ENCODE peak calls at places on chromosomes 12 and 14, in ten cellular contexts. X is mammary epithelial cell, A is epithelial cell of proximal tubule, N is GM13976, D is endothelial cell of umbilical vein, V is cardiac fibroblast, F is right atrium auricular region, K is cardiac muscle cell, Y is neural progenitor cell, I is H9. Z is an unnamed sample.

GRCh38 chr12:106301611-106302321 is 767 bp upstream of the TCP11L2 start:
- DNase-seq in X (peak), A (no peak), N (peak), D (peak), V (peak), F (peak), K (peak), Y (peak), I (peak), Z (peak)

GRCh38 chr14:23053426-23053825 is 3.9 kb downstream of the CDH24 start:
- DNase-seq in X (no peak), A (no peak), N (no peak), D (no peak), V (no peak), F (no peak), K (no peak), Y (no peak), I (no peak), Z (no peak)

GRCh38 chr12:1499351-1499750 is 95.0 kb downstream of the FBXL14 start:
- DNase-seq in X (no peak), A (no peak), N (no peak), D (no peak), V (no peak), F (no peak), K (no peak), Y (no peak), I (no peak), Z (no peak)

GRCh38 chr12:11958216-11959091 is 112.3 kb upstream of the BCL2L14 start:
- DNase-seq in X (peak), A (peak), N (peak), D (peak), V (peak), F (no peak), K (no peak), Y (no peak), I (no peak), Z (peak)

GRCh38 chr14:30194769-30195168 is 267.1 kb upstream of the PRKD1 start:
- DNase-seq in X (peak), A (no peak), N (no peak), D (no peak), V (peak), F (no peak), K (no peak), Y (no peak), I (no peak), Z (no peak)

GRCh38 chr14:31024577-31025334 is 693 bp upstream of the AP4S1 start:
- DNase-seq in X (peak), A (no peak), N (no peak), D (peak), V (peak), F (no peak), K (no peak), Y (no peak), I (no peak), Z (no peak)

GRCh38 chr12:131749618-131750315 is 38.9 kb downstream of the SFSWAP start:
- DNase-seq in X (no peak), A (no peak), N (no peak), D (no peak), V (no peak), F (no peak), K (no peak), Y (no peak), I (no peak), Z (no peak)

GRCh38 chr14:35158951-35159653 is 36.8 kb downstream of the PRORP start:
- DNase-seq in X (no peak), A (peak), N (no peak), D (peak), V (no peak), F (no peak), K (no peak), Y (peak), I (no peak), Z (no peak)

GRCh38 chr12:56079729-56080555 is at the start of gene ERBB3:
- DNase-seq in X (peak), A (no peak), N (peak), D (peak), V (peak), F (peak), K (peak), Y (peak), I (peak), Z (peak)

GRCh38 chr14:61337893-61338292 is 16.5 kb downstream of the PRKCH start:
- DNase-seq in X (no peak), A (no peak), N (no peak), D (peak), V (no peak), F (no peak), K (no peak), Y (no peak), I (no peak), Z (no peak)

GRCh38 chr12:129184066-129184695 is 330.9 kb downstream of the GLT1D1 start:
- DNase-seq in X (no peak), A (no peak), N (no peak), D (no peak), V (no peak), F (no peak), K (no peak), Y (no peak), I (no peak), Z (no peak)

GRCh38 chr12:115508990-115509389 is 768.5 kb downstream of the MED13L start:
- DNase-seq in X (no peak), A (no peak), N (no peak), D (no peak), V (no peak), F (no peak), K (no peak), Y (no peak), I (no peak), Z (no peak)

GRCh38 chr14:32109676-32110075 is 32.6 kb downstream of the ARHGAP5 start:
- DNase-seq in X (no peak), A (no peak), N (no peak), D (no peak), V (peak), F (no peak), K (no peak), Y (no peak), I (no peak), Z (no peak)

GRCh38 chr12:10716704-10717315 is 6.3 kb downstream of the YBX3 start:
- DNase-seq in X (peak), A (no peak), N (no peak), D (peak), V (peak), F (peak), K (no peak), Y (peak), I (peak), Z (no peak)

GRCh38 chr12:52305921-52306705 is 14.8 kb upstream of the KRT81 start:
- DNase-seq in X (no peak), A (no peak), N (no peak), D (no peak), V (no peak), F (no peak), K (no peak), Y (no peak), I (no peak), Z (no peak)

GRCh38 chr12:132393245-132393795 is 63.9 kb upstream of the GALNT9 start:
- DNase-seq in X (no peak), A (no peak), N (no peak), D (no peak), V (peak), F (no peak), K (no peak), Y (no peak), I (no peak), Z (no peak)

GRCh38 chr12:1104088-1104800 is 113.2 kb downstream of the ERC1 start:
- DNase-seq in X (no peak), A (no peak), N (no peak), D (no peak), V (no peak), F (no peak), K (no peak), Y (no peak), I (no peak), Z (no peak)

GRCh38 chr14:75401356-75401755 is 26.5 kb upstream of the JDP2 start:
- DNase-seq in X (no peak), A (no peak), N (no peak), D (peak), V (peak), F (peak), K (no peak), Y (peak), I (peak), Z (no peak)

GRCh38 chr14:84750763-84751554 is 779.0 kb upstream of the FLRT2 start:
- DNase-seq in X (peak), A (peak), N (no peak), D (peak), V (peak), F (no peak), K (no peak), Y (no peak), I (no peak), Z (no peak)

GRCh38 chr12:4114986-4115385 is 158.6 kb upstream of the CCND2 start:
- DNase-seq in X (no peak), A (no peak), N (no peak), D (no peak), V (no peak), F (no peak), K (no peak), Y (no peak), I (peak), Z (no peak)

GRCh38 chr14:66496188-66496807 is 10.1 kb downstream of the CCDC196 start:
- DNase-seq in X (peak), A (no peak), N (no peak), D (no peak), V (no peak), F (no peak), K (no peak), Y (no peak), I (no peak), Z (no peak)

GRCh38 chr14:22623047-22623446 is 21.1 kb downstream of the OR6J1 start:
- DNase-seq in X (no peak), A (no peak), N (no peak), D (peak), V (no peak), F (no peak), K (no peak), Y (no peak), I (no peak), Z (no peak)

GRCh38 chr14:103847954-103848719 is 762 bp upstream of the PPP1R13B start:
- DNase-seq in X (no peak), A (no peak), N (peak), D (no peak), V (no peak), F (no peak), K (peak), Y (peak), I (peak), Z (no peak)

GRCh38 chr12:69151254-69151751 is 88.1 kb upstream of the CPSF6 start:
- DNase-seq in X (no peak), A (no peak), N (no peak), D (no peak), V (peak), F (no peak), K (no peak), Y (no peak), I (no peak), Z (no peak)

GRCh38 chr12:95766356-95767019 is 24.1 kb downstream of the NTN4 start:
- DNase-seq in X (no peak), A (no peak), N (no peak), D (no peak), V (peak), F (no peak), K (no peak), Y (no peak), I (no peak), Z (no peak)

GRCh38 chr12:823043-823698 is 70.8 kb downstream of the WNK1 start:
- DNase-seq in X (no peak), A (no peak), N (peak), D (no peak), V (no peak), F (no peak), K (no peak), Y (no peak), I (no peak), Z (peak)

GRCh38 chr14:72961579-72962335 is 35.5 kb downstream of the DCAF4 start:
- DNase-seq in X (peak), A (no peak), N (no peak), D (no peak), V (peak), F (no peak), K (no peak), Y (no peak), I (no peak), Z (no peak)

GRCh38 chr14:58807271-58807670 is 169.5 kb downstream of the DACT1 start:
- DNase-seq in X (no peak), A (no peak), N (no peak), D (no peak), V (peak), F (no peak), K (no peak), Y (no peak), I (no peak), Z (no peak)

GRCh38 chr14:32702571-32702970 is 236.1 kb upstream of the NPAS3 start:
- DNase-seq in X (peak), A (no peak), N (no peak), D (peak), V (peak), F (peak), K (peak), Y (peak), I (peak), Z (peak)

DNA sequence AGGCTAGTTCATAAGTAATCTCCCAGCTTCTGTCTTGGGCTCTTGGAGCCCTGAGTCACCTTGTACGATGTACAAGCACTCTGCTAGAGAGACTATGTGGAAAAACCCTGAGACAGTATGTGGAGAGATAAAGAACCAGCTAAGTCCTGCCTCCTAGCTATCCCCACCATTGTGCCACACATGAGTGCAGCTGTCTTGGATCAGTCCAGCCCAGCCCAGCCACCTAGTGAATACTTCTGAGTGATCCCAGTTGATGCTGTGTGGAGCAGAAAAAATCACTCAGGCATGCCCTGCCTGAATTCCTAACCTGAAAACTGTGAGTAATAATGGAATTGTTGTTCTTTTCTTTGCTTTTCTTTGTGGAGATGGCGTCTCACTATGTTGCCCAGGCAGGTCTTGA is 5.1 kb upstream of the SERPINA6 start:
- DNase-seq in X (peak), A (peak), N (no peak), D (no peak), V (no peak), F (peak), K (no peak), Y (no peak), I (no peak), Z (no peak)
- TF ChIP-seq CTCF in X (no peak), A (peak), N (no peak), D (no peak), V (no peak), F (no peak), K (no peak), Y (no peak), I (no peak), Z (no peak)

GRCh38 chr12:63766498-63766897 is 13.2 kb upstream of the RXYLT1 start:
- DNase-seq in X (no peak), A (no peak), N (no peak), D (no peak), V (peak), F (no peak), K (no peak), Y (no peak), I (no peak), Z (no peak)
- TF ChIP-seq CTCF in X (peak), A (no peak), N (no peak), D (no peak), V (no peak), F (no peak), K (peak), Y (peak), I (peak), Z (no peak)

GRCh38 chr12:117231750-117232149 is 41.5 kb upstream of the FBXO21 start:
- DNase-seq in X (no peak), A (no peak), N (no peak), D (no peak), V (no peak), F (no peak), K (no peak), Y (no peak), I (no peak), Z (no peak)
- TF ChIP-seq CTCF in X (no peak), A (no peak), N (no peak), D (no peak), V (no peak), F (no peak), K (no peak), Y (peak), I (peak), Z (no peak)

DNA sequence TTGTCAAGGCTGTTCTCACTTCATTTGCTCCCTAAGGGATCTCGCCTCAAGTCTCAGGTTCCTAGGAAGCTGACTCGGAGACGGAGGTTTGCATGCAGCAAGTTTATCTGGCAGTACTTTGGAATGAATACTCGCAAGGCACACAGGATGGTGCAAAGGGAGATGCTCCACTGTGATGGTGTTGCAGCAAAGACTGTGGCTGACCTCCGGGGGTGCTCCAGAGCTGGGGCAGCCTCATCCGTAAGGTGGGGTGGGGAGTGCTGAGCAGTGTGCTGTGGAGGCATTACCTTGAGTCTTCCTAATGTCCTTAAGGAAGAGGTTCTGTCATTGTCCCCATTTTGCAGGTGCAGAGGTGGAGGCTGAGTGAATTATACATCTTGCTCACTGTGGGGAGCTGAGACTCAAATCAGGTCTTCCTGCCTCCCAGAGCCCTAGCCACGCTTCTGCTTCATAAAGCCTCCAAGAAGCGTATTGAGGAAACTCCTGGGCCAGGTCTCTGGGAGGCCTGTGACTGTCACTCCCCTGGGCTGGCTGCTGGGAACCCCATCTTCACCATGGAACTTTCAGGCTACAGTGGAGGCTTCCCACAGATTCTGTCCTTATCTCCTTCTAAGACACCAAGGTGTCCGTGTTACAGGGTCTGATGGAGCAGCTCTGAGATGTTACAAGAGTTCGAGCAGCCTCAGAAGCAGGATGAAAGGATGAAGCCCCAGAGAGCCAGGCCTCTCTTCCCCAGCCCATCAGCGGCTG is 39.5 kb downstream of the GALNT16 start:
- DNase-seq in X (no peak), A (no peak), N (no peak), D (no peak), V (no peak), F (no peak), K (no peak), Y (peak), I (peak), Z (no peak)
- TF ChIP-seq CTCF in X (peak), A (peak), N (no peak), D (peak), V (peak), F (no peak), K (peak), Y (peak), I (peak), Z (no peak)

DNA sequence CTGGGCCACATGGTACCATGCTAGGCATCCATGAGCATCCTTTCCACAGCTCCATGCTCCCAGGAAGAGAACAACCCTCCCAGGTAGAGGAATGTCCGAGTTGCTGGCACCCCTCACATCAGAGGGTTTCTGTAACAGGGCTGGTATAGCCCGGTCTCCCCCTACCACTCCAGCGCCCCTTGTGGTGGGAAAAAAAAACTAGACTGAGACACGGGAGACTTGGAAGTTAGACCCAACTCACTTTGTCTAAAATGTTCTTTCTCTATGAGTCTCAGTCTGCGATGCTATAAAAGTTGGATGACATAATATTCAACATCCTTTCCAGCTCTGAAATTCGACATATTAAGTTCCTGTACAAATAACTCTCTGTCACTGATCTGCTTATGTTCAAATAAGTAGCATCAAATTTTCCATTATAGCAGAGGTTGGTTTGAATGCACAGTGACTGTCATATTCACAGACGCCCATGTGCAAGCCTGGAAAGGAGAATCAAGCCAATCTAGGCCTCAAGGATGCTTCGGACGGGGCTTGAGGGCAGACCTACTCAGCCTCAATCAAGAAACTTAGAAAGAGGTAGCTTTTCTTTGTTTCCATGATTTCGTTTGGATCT is 25.7 kb upstream of the TC2N start:
- DNase-seq in X (no peak), A (no peak), N (peak), D (no peak), V (no peak), F (no peak), K (peak), Y (peak), I (peak), Z (peak)
- TF ChIP-seq CTCF in X (peak), A (peak), N (peak), D (peak), V (peak), F (peak), K (peak), Y (peak), I (peak), Z (peak)

DNA sequence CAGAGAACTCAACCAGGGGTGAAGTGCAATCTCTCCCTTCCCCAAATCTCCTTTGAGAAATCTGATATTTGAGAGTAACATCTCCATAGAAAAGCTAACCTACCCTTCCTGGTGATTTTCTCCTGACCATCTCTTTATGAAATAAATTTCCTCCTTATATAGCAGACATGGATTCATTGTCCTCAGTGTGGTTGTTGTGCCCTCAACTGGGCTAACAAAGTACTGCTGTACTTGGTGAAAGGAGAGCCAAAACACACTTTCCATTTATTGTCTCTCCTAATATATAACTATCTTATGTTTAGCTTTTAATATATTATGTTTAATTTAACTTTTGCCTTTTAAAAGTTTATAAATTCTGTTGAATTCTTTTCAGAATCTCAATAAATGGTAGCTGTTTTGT is 65.1 kb upstream of the SLCO1B1 start:
- DNase-seq in X (no peak), A (no peak), N (no peak), D (peak), V (peak), F (no peak), K (no peak), Y (peak), I (no peak), Z (no peak)
- TF ChIP-seq CTCF in X (peak), A (peak), N (no peak), D (no peak), V (peak), F (no peak), K (peak), Y (peak), I (peak), Z (no peak)

GRCh38 chr12:124774054-124774461 is 89.6 kb downstream of the SCARB1 start:
- DNase-seq in X (no peak), A (no peak), N (peak), D (no peak), V (peak), F (no peak), K (no peak), Y (no peak), I (no peak), Z (peak)

GRCh38 chr12:124771462-124772361 is 92.0 kb downstream of the SCARB1 start:
- DNase-seq in X (peak), A (no peak), N (peak), D (peak), V (peak), F (peak), K (peak), Y (peak), I (peak), Z (peak)

GRCh38 chr12:124776126-124776513 is 87.5 kb downstream of the SCARB1 start:
- DNase-seq in X (no peak), A (no peak), N (no peak), D (no peak), V (no peak), F (no peak), K (no peak), Y (no peak), I (no peak), Z (no peak)

GRCh38 chr12:124772467-124773170 is 91.0 kb downstream of the SCARB1 start:
- DNase-seq in X (no peak), A (no peak), N (no peak), D (no peak), V (no peak), F (no peak), K (no peak), Y (no peak), I (no peak), Z (no peak)

GRCh38 chr12:124774462-124775167 is 89.0 kb downstream of the SCARB1 start:
- DNase-seq in X (peak), A (no peak), N (peak), D (no peak), V (peak), F (peak), K (no peak), Y (no peak), I (no peak), Z (peak)
- TF ChIP-seq CTCF in X (peak), A (no peak), N (no peak), D (no peak), V (no peak), F (no peak), K (no peak), Y (no peak), I (no peak), Z (no peak)

Z was measured in GM20000.